ENCODE peak calls at places on chromosomes 11 and 22, in five cellular contexts. One of them, this sample, is unnamed.

GRCh38 chr11:63609971-63610580 is 4.2 kb downstream of the PLAAT3 start:
- DNase-seq in mucosa of descending colon: no peak
- DNase-seq in left lung: no peak
- DNase-seq in H9: no peak
- DNase-seq in fibroblast of pulmonary artery: no peak
- DNase-seq in this sample: no peak

GRCh38 chr11:116312560-116313340 is 460.0 kb downstream of the BUD13 start:
- DNase-seq in fibroblast of pulmonary artery: peak; percentile 34
- DNase-seq in mucosa of descending colon: peak; percentile 73
- DNase-seq in left lung: peak; percentile 88
- DNase-seq in H9: no peak
- DNase-seq in this sample: peak; percentile 75

GRCh38 chr11:47109051-47109791 is 67.5 kb downstream of the ARFGAP2 start:
- DNase-seq in left lung: no peak
- DNase-seq in fibroblast of pulmonary artery: no peak
- DNase-seq in H9: no peak
- DNase-seq in mucosa of descending colon: no peak
- DNase-seq in this sample: no peak

GRCh38 chr11:90343670-90344069 is 120.8 kb upstream of the CHORDC1 start:
- DNase-seq in H9: no peak
- DNase-seq in fibroblast of pulmonary artery: no peak
- DNase-seq in left lung: no peak
- DNase-seq in mucosa of descending colon: no peak
- DNase-seq in this sample: no peak

GRCh38 chr11:77151804-77152513 is 23.9 kb downstream of the MYO7A start:
- DNase-seq in fibroblast of pulmonary artery: peak; percentile 36
- DNase-seq in H9: no peak
- DNase-seq in left lung: peak; percentile 34
- DNase-seq in mucosa of descending colon: peak; percentile 63
- DNase-seq in this sample: no peak

GRCh38 chr11:8567597-8568198 is 26.3 kb downstream of the STK33 start:
- DNase-seq in left lung: no peak
- DNase-seq in H9: no peak
- DNase-seq in mucosa of descending colon: no peak
- DNase-seq in fibroblast of pulmonary artery: no peak
- DNase-seq in this sample: no peak

GRCh38 chr11:3154001-3154599 is 11.0 kb downstream of the OSBPL5 start:
- DNase-seq in fibroblast of pulmonary artery: no peak
- DNase-seq in left lung: peak; percentile 85
- DNase-seq in H9: no peak
- DNase-seq in mucosa of descending colon: peak; percentile 42
- DNase-seq in this sample: no peak

GRCh38 chr22:26763633-26764295 is 106.4 kb downstream of the MIAT start:
- DNase-seq in H9: no peak
- DNase-seq in mucosa of descending colon: no peak
- DNase-seq in left lung: no peak
- DNase-seq in fibroblast of pulmonary artery: peak; percentile 40
- DNase-seq in this sample: no peak

GRCh38 chr11:11478687-11479086 is 125.6 kb upstream of the CSNK2A3 start:
- DNase-seq in H9: peak; percentile 76
- DNase-seq in left lung: no peak
- DNase-seq in mucosa of descending colon: no peak
- DNase-seq in fibroblast of pulmonary artery: no peak
- DNase-seq in this sample: no peak
- TF ChIP-seq CTCF in H9: peak; percentile 55
- TF ChIP-seq CTCF in left lung: no peak
- TF ChIP-seq CTCF in mucosa of descending colon: no peak
- TF ChIP-seq CTCF in fibroblast of pulmonary artery: no peak
- TF ChIP-seq CTCF in this sample: no peak

GRCh38 chr11:124899376-124900145 is 1.9 kb upstream of the ROBO4 start:
- DNase-seq in fibroblast of pulmonary artery: peak; percentile 18
- DNase-seq in H9: peak; percentile 48
- DNase-seq in left lung: no peak
- DNase-seq in mucosa of descending colon: no peak
- DNase-seq in this sample: peak; percentile 69

GRCh38 chr11:124896071-124896750 is 1.5 kb downstream of the ROBO4 start:
- DNase-seq in H9: no peak
- DNase-seq in left lung: no peak
- DNase-seq in mucosa of descending colon: no peak
- DNase-seq in fibroblast of pulmonary artery: no peak
- DNase-seq in this sample: peak; percentile 73

GRCh38 chr11:124898711-124899110 is 1.0 kb upstream of the ROBO4 start:
- DNase-seq in left lung: no peak
- DNase-seq in mucosa of descending colon: no peak
- DNase-seq in H9: peak; percentile 51
- DNase-seq in fibroblast of pulmonary artery: peak; percentile 94
- DNase-seq in this sample: peak; percentile 72

GRCh38 chr11:124896821-124897391 is 759 bp downstream of the ROBO4 start:
- DNase-seq in left lung: no peak
- DNase-seq in fibroblast of pulmonary artery: no peak
- DNase-seq in H9: no peak
- DNase-seq in mucosa of descending colon: no peak
- DNase-seq in this sample: peak; percentile 81

DNA sequence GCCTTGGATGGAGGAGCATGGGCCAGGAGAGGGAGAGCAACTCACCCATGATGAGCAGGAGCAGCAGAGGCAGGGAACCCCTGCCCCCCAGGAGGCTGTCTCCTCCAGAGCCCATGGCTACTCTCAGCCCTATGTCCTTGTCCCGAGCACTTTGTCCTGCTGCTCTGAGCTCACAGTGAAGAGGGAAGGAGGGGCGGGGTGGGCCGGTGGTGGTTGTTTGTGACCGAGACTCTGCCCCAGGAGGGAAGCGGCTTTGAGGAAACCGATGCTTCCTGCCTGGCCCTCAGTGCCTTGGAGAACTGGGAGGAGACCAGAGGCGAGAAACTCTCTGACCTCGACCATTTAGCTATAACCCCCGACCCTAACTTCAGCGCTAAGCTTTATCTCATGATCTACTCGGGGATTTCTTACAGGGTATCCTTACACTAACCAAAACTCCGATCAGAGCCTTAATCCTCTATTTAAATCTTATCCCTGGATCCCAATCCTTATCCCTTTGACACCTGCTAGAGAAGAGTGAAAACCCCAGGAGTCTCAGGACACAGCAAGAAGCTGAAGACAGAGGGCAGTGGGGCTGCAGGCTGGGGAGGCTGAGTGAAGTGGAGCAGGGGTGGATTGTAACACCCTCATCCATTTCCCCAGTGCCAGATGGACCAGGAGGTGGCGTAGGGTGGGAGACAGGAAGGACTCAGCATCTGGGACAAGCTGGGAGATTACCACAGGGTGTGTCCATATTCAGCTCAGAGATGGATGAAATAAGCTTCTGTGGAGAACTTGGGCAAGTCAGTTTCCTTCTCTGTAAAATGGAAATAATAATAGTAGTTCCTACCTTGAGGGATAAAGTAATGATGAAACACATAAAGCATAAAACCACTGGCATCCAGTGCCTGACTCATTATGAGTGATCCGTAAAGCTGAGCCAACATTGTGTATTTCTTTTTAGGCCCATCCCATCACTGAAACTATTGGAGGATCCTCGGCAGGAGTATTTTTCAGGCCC is at the start of gene ROBO4:
- DNase-seq in mucosa of descending colon: no peak
- DNase-seq in fibroblast of pulmonary artery: peak; percentile 94
- DNase-seq in left lung: no peak
- DNase-seq in H9: peak; percentile 33
- DNase-seq in this sample: peak; percentile 81
- TF ChIP-seq CTCF in mucosa of descending colon: no peak
- TF ChIP-seq CTCF in fibroblast of pulmonary artery: peak; percentile 24
- TF ChIP-seq CTCF in left lung: no peak
- TF ChIP-seq CTCF in H9: no peak
- TF ChIP-seq CTCF in this sample: no peak

DNA sequence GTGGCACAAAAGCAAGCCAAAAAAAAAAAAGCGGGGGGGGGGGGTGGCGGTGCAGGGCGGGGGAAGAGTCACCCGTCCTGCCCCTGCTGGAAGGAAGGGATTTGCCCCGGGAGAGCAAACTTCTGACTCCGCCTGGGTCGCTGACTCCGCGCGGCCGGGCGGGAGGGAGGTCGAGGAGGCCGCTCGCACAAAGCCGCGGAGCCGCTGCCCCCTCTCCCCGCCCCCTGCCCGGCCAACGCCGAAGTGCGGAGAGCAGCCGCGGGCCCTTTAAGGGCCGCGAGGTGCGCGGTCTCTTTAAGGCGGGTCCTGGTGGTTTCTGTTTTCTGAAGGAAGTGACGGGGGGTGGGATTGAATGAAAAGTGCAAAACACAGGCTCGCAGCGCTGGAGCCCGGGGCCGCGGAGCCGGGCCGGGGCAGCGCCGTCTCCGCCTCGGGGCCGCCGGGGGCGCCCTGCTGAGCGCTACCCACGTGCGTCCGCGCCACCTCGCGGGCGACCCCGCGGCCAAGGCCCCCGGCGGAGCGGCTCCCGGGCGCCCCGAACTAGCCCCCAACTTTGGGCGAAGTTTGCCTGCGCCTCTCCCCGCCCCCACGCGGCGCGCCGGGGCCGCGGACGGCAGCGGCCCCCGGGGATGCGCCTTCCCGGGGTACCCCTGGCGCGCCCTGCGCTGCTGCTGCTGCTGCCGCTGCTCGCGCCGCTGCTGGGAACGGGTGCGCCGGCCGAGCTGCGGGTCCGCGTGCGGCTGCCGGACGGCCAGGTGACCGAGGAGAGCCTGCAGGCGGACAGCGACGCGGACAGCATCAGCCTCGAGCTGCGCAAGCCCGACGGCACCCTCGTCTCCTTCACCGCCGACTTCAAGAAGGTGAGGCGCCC is at the start of gene OAF:
- DNase-seq in mucosa of descending colon: peak; percentile 81
- DNase-seq in H9: peak; percentile 89
- DNase-seq in left lung: peak; percentile 88
- DNase-seq in fibroblast of pulmonary artery: peak; percentile 85
- DNase-seq in this sample: no peak
- TF ChIP-seq CTCF in mucosa of descending colon: no peak
- TF ChIP-seq CTCF in H9: no peak
- TF ChIP-seq CTCF in left lung: no peak
- TF ChIP-seq CTCF in fibroblast of pulmonary artery: no peak
- TF ChIP-seq CTCF in this sample: peak; percentile 32

GRCh38 chr11:129018991-129019390 is 76.3 kb upstream of the TP53AIP1 start:
- DNase-seq in left lung: no peak
- DNase-seq in mucosa of descending colon: no peak
- DNase-seq in H9: no peak
- DNase-seq in fibroblast of pulmonary artery: no peak
- DNase-seq in this sample: no peak

GRCh38 chr11:129023968-129024676 is 81.5 kb upstream of the TP53AIP1 start:
- DNase-seq in left lung: no peak
- DNase-seq in mucosa of descending colon: peak; percentile 71
- DNase-seq in fibroblast of pulmonary artery: peak; percentile 4
- DNase-seq in H9: peak; percentile 75
- DNase-seq in this sample: no peak

DNA sequence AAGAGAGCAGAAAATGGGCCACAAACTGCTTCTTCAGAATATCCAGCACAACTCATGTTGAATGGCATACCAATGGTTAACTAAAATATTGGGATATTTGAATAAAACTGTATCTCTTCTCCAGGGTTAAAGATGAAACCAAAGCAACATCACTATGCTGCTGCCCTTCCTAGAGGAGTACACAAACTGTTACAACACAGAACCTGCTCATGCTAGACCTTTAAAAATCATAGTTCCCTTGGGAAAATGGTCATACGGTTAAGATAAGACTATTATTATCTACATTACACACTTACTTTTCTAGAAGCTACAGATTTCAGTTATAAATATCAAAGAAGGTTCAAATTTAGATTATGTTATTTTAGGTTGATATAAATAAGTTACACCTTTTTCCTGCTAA is 78.6 kb upstream of the TP53AIP1 start:
- DNase-seq in H9: no peak
- DNase-seq in fibroblast of pulmonary artery: peak; percentile 11
- DNase-seq in mucosa of descending colon: no peak
- DNase-seq in left lung: no peak
- DNase-seq in this sample: no peak
- TF ChIP-seq CTCF in H9: no peak
- TF ChIP-seq CTCF in fibroblast of pulmonary artery: no peak
- TF ChIP-seq CTCF in mucosa of descending colon: no peak
- TF ChIP-seq CTCF in left lung: no peak
- TF ChIP-seq CTCF in this sample: no peak

DNA sequence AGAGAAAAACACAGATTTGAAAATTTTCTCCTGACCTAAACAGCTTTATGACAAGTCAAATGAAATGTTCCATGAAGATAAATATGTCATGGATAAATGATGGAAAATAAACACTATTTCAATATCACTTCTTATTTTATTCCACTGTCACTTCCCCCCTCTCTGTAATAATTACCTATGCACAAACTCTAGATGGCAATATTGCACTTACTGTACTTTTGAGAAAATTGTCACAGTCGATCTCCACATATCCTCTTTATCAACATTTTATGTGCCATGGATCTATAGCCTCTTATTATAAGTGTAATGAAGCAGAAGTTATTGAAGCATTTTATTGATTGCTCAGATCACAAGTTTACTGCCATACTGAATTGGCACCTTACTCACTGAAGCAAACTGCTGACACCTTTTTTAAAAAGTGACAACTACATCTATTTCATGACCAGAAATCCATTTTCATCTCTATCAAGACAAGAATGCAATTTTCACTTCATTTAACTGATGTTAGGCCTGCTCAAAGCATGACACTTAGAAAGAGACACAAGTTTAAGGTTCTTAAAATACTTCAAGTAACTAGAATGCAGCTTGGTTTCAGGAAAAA is 133.4 kb downstream of the DCDC1 start:
- DNase-seq in H9: no peak
- DNase-seq in mucosa of descending colon: no peak
- DNase-seq in fibroblast of pulmonary artery: peak; percentile 21
- DNase-seq in left lung: no peak
- DNase-seq in this sample: no peak
- TF ChIP-seq CTCF in H9: peak; percentile 32
- TF ChIP-seq CTCF in mucosa of descending colon: no peak
- TF ChIP-seq CTCF in fibroblast of pulmonary artery: peak; percentile 50
- TF ChIP-seq CTCF in left lung: no peak
- TF ChIP-seq CTCF in this sample: peak; percentile 50

This sample was measured in osteocyte.